ENCODE peak calls at places on chromosome X, in ten cellular contexts. J, I, G, Y, E, O, Z, X, Q and T are unnamed samples. For H3K36me3, the result is how much of the 10 kb centered on the place peaks cover.

GRCh38 chrX:20519826-20520225 is 253.1 kb upstream of the RPS6KA3 start:
- DNase-seq in Y (no peak), Q (no peak), Z (no peak), X (no peak), G (no peak), J (no peak), I (no peak), E (no peak), O (no peak), T (no peak)

GRCh38 chrX:37905436-37906147 is 58.2 kb upstream of the DYNLT3 start:
- DNase-seq in E (no peak), Z (peak), G (no peak), J (no peak), X (peak), Q (no peak), Y (peak), I (peak), O (no peak), T (peak)

GRCh38 chrX:142428916-142429315 is 223.8 kb upstream of the MAGEC2 start:
- DNase-seq in E (no peak), X (no peak), O (no peak), J (no peak), G (no peak), Q (no peak), Z (no peak), Y (no peak), I (no peak), T (no peak)

GRCh38 chrX:5644786-5645185 is 583.9 kb downstream of the NLGN4X start:
- DNase-seq in O (no peak), G (no peak), Q (no peak), Z (no peak), I (no peak), J (no peak), E (no peak), X (peak), Y (no peak), T (no peak)

GRCh38 chrX:24574743-24575142 is 72.4 kb downstream of the PCYT1B start:
- DNase-seq in E (no peak), Y (no peak), J (no peak), I (no peak), Q (no peak), O (no peak), G (no peak), Z (no peak), X (no peak), T (no peak)

GRCh38 chrX:5122181-5122678 is 1106.4 kb downstream of the NLGN4X start:
- DNase-seq in O (no peak), Q (no peak), G (no peak), I (no peak), E (no peak), J (no peak), X (no peak), Y (no peak), Z (no peak), T (no peak)

GRCh38 chrX:15854080-15854655 is 445 bp downstream of the AP1S2 start:
- DNase-seq in O (no peak), Q (peak), J (peak), X (peak), Z (peak), E (no peak), Y (peak), I (peak), G (peak), T (peak)

GRCh38 chrX:84339507-84340364 is 151.7 kb upstream of the RPS6KA6 start:
- DNase-seq in Z (no peak), J (no peak), Q (no peak), G (no peak), E (no peak), O (no peak), X (no peak), Y (peak), I (peak), T (no peak)

GRCh38 chrX:78019586-78020483 is 50.4 kb upstream of the PGAM4 start:
- DNase-seq in E (no peak), J (no peak), O (no peak), Q (no peak), Y (no peak), X (no peak), Z (no peak), I (no peak), G (no peak), T (no peak)

GRCh38 chrX:24768556-24768955 is 74.8 kb downstream of the POLA1 start:
- DNase-seq in X (no peak), Z (no peak), O (no peak), I (peak), Q (no peak), E (no peak), Y (no peak), G (no peak), J (no peak), T (no peak)

GRCh38 chrX:86171366-86171765 is 23.1 kb downstream of the DACH2 start:
- DNase-seq in X (peak), I (peak), J (no peak), Y (peak), Z (no peak), Q (no peak), E (no peak), O (no peak), G (no peak), T (no peak)

GRCh38 chrX:136380010-136380769 is 79.4 kb downstream of the ADGRG4 start:
- DNase-seq in X (no peak), I (no peak), J (no peak), Q (no peak), Y (no peak), E (no peak), O (no peak), G (no peak), Z (no peak), T (no peak)

GRCh38 chrX:116318672-116319071 is 117.7 kb upstream of the SLC6A14 start:
- DNase-seq in Z (no peak), J (no peak), Y (no peak), Q (no peak), X (no peak), E (no peak), O (no peak), G (no peak), I (no peak), T (no peak)

GRCh38 chrX:28802625-28803024 is 215.4 kb downstream of the IL1RAPL1 start:
- DNase-seq in Y (no peak), E (no peak), Z (no peak), J (no peak), X (no peak), G (no peak), Q (no peak), O (no peak), I (no peak), T (no peak)

GRCh38 chrX:20374866-20375530 is 108.3 kb upstream of the RPS6KA3 start:
- DNase-seq in Q (no peak), X (no peak), Y (no peak), E (no peak), O (no peak), I (peak), G (no peak), Z (no peak), J (no peak), T (no peak)

GRCh38 chrX:50448565-50448964 is 22.1 kb downstream of the DGKK start:
- DNase-seq in E (no peak), I (peak), Q (no peak), O (no peak), G (no peak), Y (no peak), X (peak), J (no peak), Z (no peak), T (no peak)

GRCh38 chrX:10393899-10394298 is 226.5 kb downstream of the MID1 start:
- DNase-seq in J (no peak), Y (no peak), Q (no peak), E (no peak), G (no peak), O (no peak), X (no peak), Z (no peak), I (no peak), T (no peak)

GRCh38 chrX:11382935-11383334 is 89.7 kb downstream of the AMELX start:
- DNase-seq in X (no peak), E (no peak), Z (no peak), I (no peak), Y (no peak), G (no peak), J (no peak), O (no peak), Q (no peak), T (no peak)

GRCh38 chrX:20412871-20413486 is 146.3 kb upstream of the RPS6KA3 start:
- DNase-seq in E (no peak), Q (no peak), I (no peak), G (peak), Z (no peak), O (peak), Y (no peak), J (no peak), X (no peak), T (no peak)

GRCh38 chrX:42739258-42739657 is 38.7 kb downstream of the PPP1R2C start:
- DNase-seq in Q (no peak), O (peak), I (no peak), E (no peak), G (no peak), J (no peak), Y (no peak), X (no peak), Z (no peak), T (no peak)

GRCh38 chrX:21662761-21663160 is 4.6 kb upstream of the KLHL34 start:
- DNase-seq in Z (no peak), E (no peak), O (no peak), X (no peak), Y (no peak), I (no peak), Q (no peak), J (no peak), G (no peak), T (no peak)

GRCh38 chrX:63186137-63186536 is 165.0 kb downstream of the SPIN4 start:
- DNase-seq in I (no peak), J (no peak), E (no peak), O (no peak), Q (no peak), Z (no peak), X (no peak), Y (no peak), G (no peak), T (no peak)

GRCh38 chrX:115362334-115363095 is 73.0 kb downstream of the LUZP4 start:
- DNase-seq in J (no peak), X (peak), E (no peak), G (no peak), Z (no peak), Y (no peak), Q (no peak), O (peak), I (peak), T (no peak)

GRCh38 chrX:82081027-82081426 is 879.1 kb downstream of the SH3BGRL start:
- DNase-seq in E (no peak), X (peak), Y (peak), Z (no peak), I (no peak), J (no peak), G (no peak), O (no peak), Q (no peak), T (no peak)

GRCh38 chrX:101595739-101596419 is 21.9 kb downstream of the ARMCX6 start:
- DNase-seq in O (peak), Z (no peak), J (no peak), Y (peak), I (peak), G (no peak), Q (no peak), X (peak), E (peak), T (no peak)

GRCh38 chrX:24149346-24150050 is at the start of gene ZFX:
- DNase-seq in Z (peak), G (peak), E (no peak), J (peak), X (peak), Y (peak), Q (peak), O (peak), I (peak), T (peak)

GRCh38 chrX:21943460-21944135 is 3.1 kb downstream of the SMS start:
- DNase-seq in Z (no peak), Q (no peak), O (no peak), E (no peak), X (peak), J (no peak), I (peak), Y (no peak), G (no peak), T (no peak)

GRCh38 chrX:151336809-151337208 is 60.2 kb upstream of the VMA21 start:
- DNase-seq in O (no peak), Q (no peak), J (no peak), I (no peak), Z (no peak), E (no peak), G (no peak), X (no peak), Y (no peak), T (no peak)

GRCh38 chrX:45449982-45450381 is 249.3 kb upstream of the DIPK2B start:
- DNase-seq in X (no peak), I (no peak), Z (no peak), E (no peak), G (no peak), Y (no peak), O (no peak), J (no peak), Q (no peak), T (no peak)

GRCh38 chrX:7244400-7244799 is 96.4 kb upstream of the PUDP start:
- DNase-seq in X (no peak), Z (no peak), Q (no peak), O (no peak), J (no peak), G (no peak), Y (no peak), I (no peak), E (no peak), T (no peak)

GRCh38 chrX:48025561-48025960 is 18.8 kb downstream of the SPACA5 start:
- DNase-seq in Y (peak), O (peak), I (peak), X (peak), G (peak), Q (no peak), Z (no peak), E (peak), J (no peak), T (no peak)

GRCh38 chrX:75211976-75212375 is 55.9 kb upstream of the ABCB7 start:
- DNase-seq in Y (no peak), O (no peak), X (no peak), J (no peak), Q (no peak), G (no peak), Z (no peak), E (no peak), I (no peak), T (no peak)

GRCh38 chrX:56572975-56573374 is 9.5 kb downstream of the UBQLN2 start:
- DNase-seq in I (no peak), J (no peak), Y (no peak), Z (no peak), O (no peak), Q (no peak), G (no peak), E (no peak), X (no peak), T (no peak)

DNA sequence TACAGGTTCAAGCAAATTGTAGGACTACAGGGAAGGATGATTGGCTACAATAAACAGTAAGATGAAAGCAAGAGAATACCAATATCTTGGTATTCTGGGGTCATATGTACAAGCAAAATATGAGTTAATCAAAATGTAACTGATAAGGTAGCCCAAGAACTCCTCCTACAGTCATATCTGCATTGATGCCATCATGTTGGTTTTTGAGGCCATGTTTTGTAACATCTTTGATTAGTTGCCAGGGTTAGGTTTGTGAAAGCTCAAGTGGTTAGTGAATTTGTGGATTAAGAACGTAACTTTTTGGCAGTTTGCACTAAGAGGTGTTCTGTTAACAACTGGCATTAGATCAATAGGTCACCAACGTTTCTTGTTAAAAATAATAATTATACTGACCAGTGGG is 59.6 kb downstream of the USP9X start:
- DNase-seq in J (no peak), G (no peak), X (no peak), Q (no peak), Z (no peak), E (no peak), O (no peak), Y (no peak), I (no peak), T (no peak)
- H3K36me3 ChIP-seq in J (half or more), G (under half), X (half or more), Q (under half), Z (under half), E (under half), O (under half), Y (under half), I (half or more), T (under half)

GRCh38 chrX:46792826-46793195 is 33.9 kb upstream of the SLC9A7 start:
- DNase-seq in I (no peak), J (no peak), Y (no peak), X (no peak), G (no peak), E (no peak), Z (no peak), O (no peak), Q (no peak), T (no peak)
- H3K27ac ChIP-seq in I (peak), J (no peak), Y (no peak), X (no peak), G (no peak), E (peak), Z (no peak), O (no peak), Q (no peak), T (peak)

GRCh38 chrX:87376896-87377295 is 140.7 kb upstream of the KLHL4 start:
- DNase-seq in I (no peak), J (no peak), Q (no peak), O (no peak), E (no peak), Z (no peak), G (no peak), Y (no peak), X (no peak), T (no peak)

GRCh38 chrX:87370865-87371264 is 146.7 kb upstream of the KLHL4 start:
- DNase-seq in E (no peak), I (no peak), G (no peak), O (no peak), X (no peak), Y (no peak), Z (peak), Q (no peak), J (no peak), T (no peak)

GRCh38 chrX:87374324-87374723 is 143.3 kb upstream of the KLHL4 start:
- DNase-seq in O (no peak), I (no peak), X (no peak), E (no peak), Z (no peak), G (no peak), J (no peak), Y (no peak), Q (no peak), T (no peak)
- H3K36me3 ChIP-seq in O (under half), I (under half), X (under half), E (under half), Z (under half), G (under half), J (under half), Y (under half), Q (under half), T (under half)

GRCh38 chrX:71105638-71106037 is 902 bp downstream of the CXorf65 start:
- DNase-seq in Z (no peak), E (no peak), I (no peak), J (no peak), G (no peak), Y (no peak), X (no peak), Q (no peak), O (peak), T (no peak)

GRCh38 chrX:71107762-71108360 is 1.3 kb upstream of the CXorf65 start:
- DNase-seq in O (peak), Q (no peak), Z (no peak), J (no peak), Y (no peak), G (peak), X (no peak), E (no peak), I (peak), T (no peak)

GRCh38 chrX:71103110-71103983 is 3.2 kb downstream of the CXorf65 start:
- DNase-seq in O (peak), I (no peak), J (peak), Y (peak), E (no peak), Q (no peak), Z (no peak), X (peak), G (peak), T (peak)

GRCh38 chrX:71107245-71107644 is 705 bp upstream of the CXorf65 start:
- DNase-seq in I (no peak), E (no peak), Y (no peak), Q (no peak), G (no peak), O (no peak), Z (no peak), X (no peak), J (no peak), T (no peak)

GRCh38 chrX:71106427-71106826 is at the start of gene CXorf65:
- DNase-seq in Q (no peak), Z (no peak), G (no peak), E (no peak), O (no peak), I (no peak), Y (no peak), J (no peak), X (no peak), T (no peak)
- H3K27ac ChIP-seq in Q (no peak), Z (no peak), G (peak), E (no peak), O (peak), I (no peak), Y (no peak), J (no peak), X (no peak), T (no peak)

GRCh38 chrX:153592966-153593688 is 5.8 kb downstream of the CCNQ start:
- DNase-seq in G (no peak), E (no peak), I (no peak), Z (peak), Y (no peak), Q (no peak), O (no peak), J (peak), X (no peak), T (no peak)
- H3K36me3 ChIP-seq in G (under half), E (under half), I (under half), Z (under half), Y (under half), Q (under half), O (under half), J (under half), X (under half), T (under half)

DNA sequence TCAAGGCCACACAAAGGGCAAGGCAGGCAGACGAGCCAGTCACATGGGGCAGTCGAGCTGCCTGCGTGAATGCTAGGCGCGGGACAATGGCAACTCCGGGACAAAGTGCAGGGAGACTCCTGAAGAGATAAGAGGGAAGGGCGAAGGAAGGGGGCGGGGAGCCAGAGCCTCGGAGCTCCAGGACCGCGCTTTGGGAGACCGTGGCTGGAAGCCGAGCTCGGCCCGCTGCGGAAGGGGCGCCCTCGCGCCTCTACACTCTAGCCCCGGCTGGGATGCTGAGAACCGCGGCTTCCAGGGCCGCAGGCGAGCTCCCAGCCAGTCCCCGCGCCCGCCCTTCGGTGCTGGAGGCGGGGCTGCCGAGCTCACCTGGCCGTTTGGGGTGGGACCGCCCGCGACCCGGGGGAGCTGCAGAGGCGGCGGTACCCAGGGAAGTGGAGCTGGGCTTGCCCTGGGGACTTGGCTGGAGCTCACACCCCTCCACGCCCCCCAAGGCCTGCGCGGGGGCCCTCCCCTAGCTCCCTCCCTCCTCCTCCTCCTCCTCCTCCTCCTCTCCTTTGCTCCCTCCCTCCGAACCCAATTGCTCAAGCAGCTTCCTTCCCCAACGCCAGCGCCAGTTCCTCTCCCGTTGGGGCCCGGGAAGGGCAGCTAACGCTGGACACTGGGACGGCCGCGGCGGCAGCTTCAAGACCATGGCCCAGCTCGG is at the start of gene SOWAHD:
- DNase-seq in G (peak), Y (peak), I (peak), Q (peak), J (peak), X (peak), O (peak), Z (peak), E (no peak), T (peak)
- H3K27ac ChIP-seq in G (peak), Y (no peak), I (no peak), Q (no peak), J (no peak), X (no peak), O (no peak), Z (no peak), E (peak), T (peak)

DNA sequence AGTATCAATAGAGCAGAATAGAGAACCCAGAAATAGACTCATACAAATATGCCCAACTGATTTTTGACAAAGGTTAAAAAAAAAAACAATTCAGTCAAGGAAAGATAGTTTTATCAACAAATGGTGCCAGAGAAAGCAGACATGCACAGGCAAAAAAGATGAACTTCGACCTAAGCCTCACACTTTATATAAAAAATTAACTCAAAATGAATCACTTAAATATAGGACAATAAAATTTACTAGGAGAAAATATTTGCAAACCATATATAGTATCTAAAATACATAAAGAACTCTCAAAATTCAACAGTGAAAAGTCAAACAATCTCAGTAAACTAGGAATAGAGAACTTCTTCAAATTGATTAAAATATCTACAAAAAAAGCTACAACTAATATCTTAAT is 29.7 kb downstream of the HUWE1 start:
- DNase-seq in J (no peak), E (no peak), Z (no peak), I (no peak), O (no peak), G (no peak), Y (no peak), X (no peak), Q (no peak), T (no peak)
- H3K36me3 ChIP-seq in J (under half), E (under half), Z (under half), I (under half), O (under half), G (under half), Y (under half), X (half or more), Q (under half), T (under half)